ENCODE peak calls at places on chromosomes 11 and 22, in six cellular contexts. One of them, this sample, is unnamed.

GRCh38 chr11:75275581-75275980 is 35.0 kb downstream of the TPBGL start:
- DNase-seq in H1: no peak
- DNase-seq in B cell: peak; percentile 65
- DNase-seq in Calu3: no peak
- DNase-seq in GM12865: peak; percentile 68
- DNase-seq in body of pancreas: peak; percentile 55
- DNase-seq in this sample: no peak

GRCh38 chr22:25013634-25014033 is 61.1 kb downstream of the KIAA1671 start:
- DNase-seq in H1: no peak
- DNase-seq in B cell: no peak
- DNase-seq in Calu3: no peak
- DNase-seq in GM12865: no peak
- DNase-seq in body of pancreas: no peak
- DNase-seq in this sample: no peak

GRCh38 chr22:36384766-36385400 is 2.9 kb downstream of the MYH9 start:
- DNase-seq in H1: no peak
- DNase-seq in B cell: peak; percentile 50
- DNase-seq in Calu3: no peak
- DNase-seq in GM12865: peak; percentile 45
- DNase-seq in body of pancreas: no peak
- DNase-seq in this sample: no peak

GRCh38 chr11:8011981-8012444 is 24.9 kb downstream of the EIF3F start:
- DNase-seq in H1: no peak
- DNase-seq in B cell: no peak
- DNase-seq in Calu3: no peak
- DNase-seq in GM12865: no peak
- DNase-seq in body of pancreas: no peak
- DNase-seq in this sample: no peak

GRCh38 chr11:45900916-45901617 is 6.0 kb downstream of the FREY1 start:
- DNase-seq in H1: no peak
- DNase-seq in B cell: no peak
- DNase-seq in Calu3: no peak
- DNase-seq in GM12865: no peak
- DNase-seq in body of pancreas: peak; percentile 59
- DNase-seq in this sample: no peak

GRCh38 chr11:68979931-68980775 is 633 bp downstream of the MRGPRD start:
- DNase-seq in H1: no peak
- DNase-seq in B cell: no peak
- DNase-seq in Calu3: no peak
- DNase-seq in GM12865: no peak
- DNase-seq in body of pancreas: no peak
- DNase-seq in this sample: no peak

GRCh38 chr11:57313071-57313787 is 11.5 kb downstream of the TNKS1BP1 start:
- DNase-seq in H1: no peak
- DNase-seq in B cell: no peak
- DNase-seq in Calu3: no peak
- DNase-seq in GM12865: no peak
- DNase-seq in body of pancreas: no peak
- DNase-seq in this sample: no peak

GRCh38 chr11:2574553-2575535 is 125.0 kb downstream of the KCNQ1OT1 start:
- DNase-seq in H1: no peak
- DNase-seq in B cell: no peak
- DNase-seq in Calu3: no peak
- DNase-seq in GM12865: no peak
- DNase-seq in body of pancreas: no peak
- DNase-seq in this sample: no peak

GRCh38 chr11:35159111-35159510 is 20.1 kb downstream of the CD44 start:
- DNase-seq in H1: no peak
- DNase-seq in B cell: no peak
- DNase-seq in Calu3: no peak
- DNase-seq in GM12865: no peak
- DNase-seq in body of pancreas: no peak
- DNase-seq in this sample: no peak

GRCh38 chr11:64102005-64102738 is 63.7 kb downstream of the MACROD1 start:
- DNase-seq in H1: no peak
- DNase-seq in B cell: no peak
- DNase-seq in Calu3: no peak
- DNase-seq in GM12865: no peak
- DNase-seq in body of pancreas: no peak
- DNase-seq in this sample: no peak

GRCh38 chr11:133064152-133064877 is 468.0 kb downstream of the OPCML start:
- DNase-seq in H1: peak; percentile 67
- DNase-seq in B cell: no peak
- DNase-seq in Calu3: no peak
- DNase-seq in GM12865: no peak
- DNase-seq in body of pancreas: peak; percentile 70
- DNase-seq in this sample: no peak

GRCh38 chr22:25332386-25332785 is 112.9 kb downstream of the CRYBB2 start:
- DNase-seq in H1: no peak
- DNase-seq in B cell: no peak
- DNase-seq in Calu3: no peak
- DNase-seq in GM12865: no peak
- DNase-seq in body of pancreas: no peak
- DNase-seq in this sample: no peak

GRCh38 chr22:31947296-31947695 is 3.0 kb downstream of the YWHAH start:
- DNase-seq in H1: no peak
- DNase-seq in B cell: peak; percentile 66
- DNase-seq in Calu3: no peak
- DNase-seq in GM12865: peak; percentile 69
- DNase-seq in body of pancreas: peak; percentile 36
- DNase-seq in this sample: peak; percentile 61

GRCh38 chr22:23402275-23403151 is 177.6 kb downstream of the IGLL1 start:
- DNase-seq in H1: peak; percentile 53
- DNase-seq in B cell: peak; percentile 83
- DNase-seq in Calu3: peak; percentile 88
- DNase-seq in GM12865: peak; percentile 71
- DNase-seq in body of pancreas: peak; percentile 84
- DNase-seq in this sample: peak; percentile 87

GRCh38 chr22:20434264-20434751 is 3.3 kb downstream of the SCARF2 start:
- DNase-seq in H1: no peak
- DNase-seq in B cell: no peak
- DNase-seq in Calu3: no peak
- DNase-seq in GM12865: no peak
- DNase-seq in body of pancreas: no peak
- DNase-seq in this sample: peak; percentile 31

GRCh38 chr11:26599421-26599820 is 27.4 kb upstream of the MUC15 start:
- DNase-seq in H1: no peak
- DNase-seq in B cell: no peak
- DNase-seq in Calu3: no peak
- DNase-seq in GM12865: no peak
- DNase-seq in body of pancreas: no peak
- DNase-seq in this sample: no peak

GRCh38 chr22:43723816-43724215 is 88.3 kb downstream of the EFCAB6 start:
- DNase-seq in H1: no peak
- DNase-seq in B cell: no peak
- DNase-seq in Calu3: no peak
- DNase-seq in GM12865: no peak
- DNase-seq in body of pancreas: no peak
- DNase-seq in this sample: no peak

GRCh38 chr11:605286-606129 is 10.2 kb downstream of the IRF7 start:
- DNase-seq in H1: no peak
- DNase-seq in B cell: no peak
- DNase-seq in Calu3: no peak
- DNase-seq in GM12865: no peak
- DNase-seq in body of pancreas: no peak
- DNase-seq in this sample: no peak

GRCh38 chr11:123305601-123306000 is 110.6 kb upstream of the CLMP start:
- DNase-seq in H1: no peak
- DNase-seq in B cell: no peak
- DNase-seq in Calu3: no peak
- DNase-seq in GM12865: no peak
- DNase-seq in body of pancreas: no peak
- DNase-seq in this sample: no peak

GRCh38 chr11:123303924-123304323 is 108.9 kb upstream of the CLMP start:
- DNase-seq in H1: no peak
- DNase-seq in B cell: no peak
- DNase-seq in Calu3: no peak
- DNase-seq in GM12865: peak; percentile 69
- DNase-seq in body of pancreas: no peak
- DNase-seq in this sample: no peak

GRCh38 chr11:123306531-123306930 is 111.5 kb upstream of the CLMP start:
- DNase-seq in H1: no peak
- DNase-seq in B cell: no peak
- DNase-seq in Calu3: no peak
- DNase-seq in GM12865: no peak
- DNase-seq in body of pancreas: no peak
- DNase-seq in this sample: no peak

GRCh38 chr11:123302751-123303195 is 107.7 kb upstream of the CLMP start:
- DNase-seq in H1: no peak
- DNase-seq in B cell: no peak
- DNase-seq in Calu3: no peak
- DNase-seq in GM12865: peak; percentile 82
- DNase-seq in body of pancreas: no peak
- DNase-seq in this sample: peak; percentile 72

GRCh38 chr11:123304828-123305530 is 109.9 kb upstream of the CLMP start:
- DNase-seq in H1: no peak
- DNase-seq in B cell: no peak
- DNase-seq in Calu3: no peak
- DNase-seq in GM12865: peak; percentile 58
- DNase-seq in body of pancreas: no peak
- DNase-seq in this sample: no peak
- TF ChIP-seq CTCF in H1: no peak
- TF ChIP-seq CTCF in B cell: no peak
- TF ChIP-seq CTCF in Calu3: no peak
- TF ChIP-seq CTCF in GM12865: peak; percentile 47
- TF ChIP-seq CTCF in body of pancreas: no peak
- TF ChIP-seq CTCF in this sample: no peak

DNA sequence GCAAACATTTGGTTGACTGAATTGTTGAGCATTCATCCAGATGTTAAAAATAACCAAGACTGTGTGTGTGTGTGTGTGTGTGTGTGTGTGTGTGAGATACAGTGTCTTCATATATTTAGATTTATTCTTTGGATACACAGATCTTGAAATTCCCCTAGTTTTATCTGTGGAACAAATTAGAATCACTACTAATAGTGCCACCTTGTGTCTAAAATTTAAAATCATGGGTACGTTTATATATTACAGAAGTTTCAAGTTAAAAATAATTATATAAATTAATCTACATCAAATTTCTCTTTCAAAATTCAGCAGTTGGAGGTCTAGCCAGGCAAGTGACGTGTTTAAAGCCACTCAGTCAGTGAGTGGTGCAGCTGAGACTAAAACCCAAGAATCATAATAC is 1566.2 kb upstream of the TENM4 start:
- DNase-seq in H1: no peak
- DNase-seq in B cell: no peak
- DNase-seq in Calu3: no peak
- DNase-seq in GM12865: no peak
- DNase-seq in body of pancreas: no peak
- DNase-seq in this sample: no peak
- TF ChIP-seq CTCF in H1: no peak
- TF ChIP-seq CTCF in B cell: no peak
- TF ChIP-seq CTCF in Calu3: no peak
- TF ChIP-seq CTCF in GM12865: no peak
- TF ChIP-seq CTCF in body of pancreas: no peak
- TF ChIP-seq CTCF in this sample: peak; percentile 18

GRCh38 chr11:129374993-129375721 is 491 bp upstream of the BARX2 start:
- DNase-seq in H1: no peak
- DNase-seq in B cell: no peak
- DNase-seq in Calu3: peak; percentile 84
- DNase-seq in GM12865: no peak
- DNase-seq in body of pancreas: peak; percentile 66
- DNase-seq in this sample: peak; percentile 28

GRCh38 chr11:129376658-129377341 is 1.2 kb downstream of the BARX2 start:
- DNase-seq in H1: no peak
- DNase-seq in B cell: no peak
- DNase-seq in Calu3: no peak
- DNase-seq in GM12865: no peak
- DNase-seq in body of pancreas: no peak
- DNase-seq in this sample: no peak

GRCh38 chr11:129377739-129378138 is 2.1 kb downstream of the BARX2 start:
- DNase-seq in H1: no peak
- DNase-seq in B cell: no peak
- DNase-seq in Calu3: no peak
- DNase-seq in GM12865: no peak
- DNase-seq in body of pancreas: no peak
- DNase-seq in this sample: no peak

GRCh38 chr11:129374081-129374992 is 1.3 kb upstream of the BARX2 start:
- DNase-seq in H1: no peak
- DNase-seq in B cell: no peak
- DNase-seq in Calu3: no peak
- DNase-seq in GM12865: no peak
- DNase-seq in body of pancreas: no peak
- DNase-seq in this sample: peak; percentile 23

DNA sequence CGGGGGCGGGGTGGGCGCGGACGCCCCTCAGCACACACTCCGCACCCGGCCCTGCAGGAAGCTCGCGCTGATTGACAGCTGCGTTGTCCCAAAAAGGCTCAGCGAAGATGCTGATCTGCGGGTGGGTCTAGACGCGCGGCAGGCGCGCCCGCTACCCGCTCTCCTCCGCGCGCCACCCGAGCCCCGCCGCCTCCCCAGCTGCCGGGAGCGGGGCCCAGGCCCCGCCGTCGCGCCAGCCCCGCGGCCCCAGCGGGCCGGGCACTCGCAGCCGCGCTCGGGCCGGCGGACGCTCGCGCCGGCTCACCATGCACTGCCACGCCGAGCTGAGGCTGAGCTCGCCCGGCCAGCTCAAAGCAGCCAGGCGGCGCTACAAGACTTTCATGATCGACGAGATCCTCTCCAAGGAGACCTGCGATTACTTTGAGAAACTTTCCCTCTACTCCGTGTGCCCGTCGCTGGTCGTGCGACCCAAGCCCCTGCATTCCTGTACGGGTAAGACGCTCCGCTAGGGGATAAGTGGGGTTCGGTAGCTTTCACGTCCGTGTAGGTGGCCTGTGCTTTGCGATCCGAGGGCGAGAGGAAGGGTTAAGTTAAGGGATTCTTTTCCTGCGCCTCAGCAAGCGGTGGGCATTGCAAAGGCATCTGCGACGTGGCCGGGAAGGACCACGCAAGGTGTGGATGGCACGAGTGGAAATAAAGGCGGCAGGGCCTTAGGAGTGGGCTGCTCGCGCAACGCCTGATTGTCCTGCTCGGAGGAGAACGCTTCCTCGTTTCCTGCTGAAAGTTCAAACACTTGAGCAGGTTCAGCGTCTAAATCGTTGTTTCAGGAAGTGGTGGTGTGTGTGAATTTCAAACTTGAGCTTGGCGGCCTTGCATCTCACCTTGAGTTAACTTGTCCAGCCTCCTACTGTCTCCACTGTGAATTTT is at the start of gene BARX2:
- DNase-seq in H1: no peak
- DNase-seq in B cell: no peak
- DNase-seq in Calu3: no peak
- DNase-seq in GM12865: no peak
- DNase-seq in body of pancreas: peak; percentile 77
- DNase-seq in this sample: peak; percentile 62
- TF ChIP-seq CTCF in H1: peak; percentile 73
- TF ChIP-seq CTCF in B cell: no peak
- TF ChIP-seq CTCF in Calu3: no peak
- TF ChIP-seq CTCF in GM12865: no peak
- TF ChIP-seq CTCF in body of pancreas: peak; percentile 67
- TF ChIP-seq CTCF in this sample: peak; percentile 48

DNA sequence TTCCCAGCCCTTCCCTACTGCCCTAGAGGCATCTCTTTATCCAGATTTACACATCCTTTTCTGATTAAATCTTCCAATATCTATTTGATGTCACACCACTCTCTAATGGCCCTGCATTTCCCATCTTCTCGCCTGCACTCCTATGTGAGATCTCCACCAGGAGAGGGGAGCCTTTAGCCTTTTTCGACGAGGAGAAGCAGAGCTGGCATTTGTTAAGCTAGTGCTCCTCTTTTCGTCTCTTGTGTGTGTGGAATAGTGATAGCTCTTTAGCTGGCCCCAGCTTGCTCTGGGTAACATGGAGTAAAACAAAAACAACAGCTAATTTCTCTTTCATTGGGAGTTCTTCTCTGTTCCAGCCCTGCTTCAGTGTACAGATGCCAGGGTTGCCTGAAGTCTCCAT is 536.5 kb downstream of the NTM start:
- DNase-seq in H1: no peak
- DNase-seq in B cell: no peak
- DNase-seq in Calu3: no peak
- DNase-seq in GM12865: no peak
- DNase-seq in body of pancreas: no peak
- DNase-seq in this sample: no peak
- TF ChIP-seq CTCF in H1: no peak
- TF ChIP-seq CTCF in B cell: no peak
- TF ChIP-seq CTCF in Calu3: no peak
- TF ChIP-seq CTCF in GM12865: no peak
- TF ChIP-seq CTCF in body of pancreas: no peak
- TF ChIP-seq CTCF in this sample: no peak

This sample was measured in GM13977.